ENCODE peak calls at places on chromosomes 6 and 20, in six cellular contexts. Y, G, P, D, M and I are unnamed samples.

GRCh38 chr20:38255389-38255788 is 5.1 kb downstream of the KIAA1755 start:
- DNase-seq in Y (no peak), G (no peak), P (no peak), D (no peak), M (no peak), I (no peak)

GRCh38 chr6:22383016-22383415 is 86.2 kb upstream of the PRL start:
- DNase-seq in Y (no peak), G (no peak), P (no peak), D (no peak), M (no peak), I (no peak)

GRCh38 chr20:20457392-20458126 is 89.7 kb downstream of the INSM1 start:
- DNase-seq in Y (no peak), G (no peak), P (no peak), D (no peak), M (no peak), I (no peak)

GRCh38 chr20:32820000-32820697 is 395 bp downstream of the MAPRE1 start:
- DNase-seq in Y (no peak), G (peak; percentile 96), P (peak; percentile 72), D (peak; percentile 74), M (peak; percentile 31), I (peak; percentile 86)

GRCh38 chr6:15073344-15073789 is 172.5 kb upstream of the JARID2 start:
- DNase-seq in Y (no peak), G (no peak), P (no peak), D (no peak), M (no peak), I (no peak)

GRCh38 chr20:62378215-62378614 is 8.7 kb upstream of the RPS21 start:
- DNase-seq in Y (no peak), G (no peak), P (no peak), D (no peak), M (no peak), I (peak; percentile 83)

GRCh38 chr6:166202321-166202733 is 34.7 kb upstream of the TBXT start:
- DNase-seq in Y (peak; percentile 33), G (no peak), P (no peak), D (no peak), M (no peak), I (no peak)

GRCh38 chr6:17349437-17349836 is 44.0 kb upstream of the CAP2 start:
- DNase-seq in Y (no peak), G (no peak), P (peak; percentile 10), D (no peak), M (no peak), I (no peak)

GRCh38 chr20:58495623-58496428 is 19.4 kb downstream of the APCDD1L start:
- DNase-seq in Y (no peak), G (no peak), P (no peak), D (no peak), M (no peak), I (no peak)

GRCh38 chr20:7637184-7637583 is 303.1 kb downstream of the HAO1 start:
- DNase-seq in Y (no peak), G (no peak), P (no peak), D (no peak), M (no peak), I (no peak)

GRCh38 chr20:51661609-51662178 is 106.5 kb downstream of the ATP9A start:
- DNase-seq in Y (no peak), G (peak; percentile 47), P (peak; percentile 95), D (no peak), M (no peak), I (peak; percentile 87)

GRCh38 chr6:11969092-11969491 is 43.0 kb upstream of the HIVEP1 start:
- DNase-seq in Y (no peak), G (no peak), P (no peak), D (no peak), M (no peak), I (no peak)

GRCh38 chr6:32825966-32826365 is 9.2 kb upstream of the HLA-DOB start:
- DNase-seq in Y (no peak), G (no peak), P (peak; percentile 55), D (no peak), M (no peak), I (peak; percentile 19)

GRCh38 chr6:114649298-114649697 is 306.5 kb upstream of the HS3ST5 start:
- DNase-seq in Y (no peak), G (peak; percentile 8), P (no peak), D (no peak), M (no peak), I (no peak)

GRCh38 chr6:44229376-44230033 is 6.1 kb downstream of the SLC29A1 start:
- DNase-seq in Y (no peak), G (no peak), P (no peak), D (no peak), M (no peak), I (no peak)
- H3K4me1 ChIP-seq in Y (peaks cover 3% of the 10 kb centered on the region), G (peaks cover 36% of the 10 kb centered on the region), P (peaks cover 53% of the 10 kb centered on the region), D (peaks cover 11% of the 10 kb centered on the region), M (peaks cover 54% of the 10 kb centered on the region), I (peaks cover 31% of the 10 kb centered on the region)

DNA sequence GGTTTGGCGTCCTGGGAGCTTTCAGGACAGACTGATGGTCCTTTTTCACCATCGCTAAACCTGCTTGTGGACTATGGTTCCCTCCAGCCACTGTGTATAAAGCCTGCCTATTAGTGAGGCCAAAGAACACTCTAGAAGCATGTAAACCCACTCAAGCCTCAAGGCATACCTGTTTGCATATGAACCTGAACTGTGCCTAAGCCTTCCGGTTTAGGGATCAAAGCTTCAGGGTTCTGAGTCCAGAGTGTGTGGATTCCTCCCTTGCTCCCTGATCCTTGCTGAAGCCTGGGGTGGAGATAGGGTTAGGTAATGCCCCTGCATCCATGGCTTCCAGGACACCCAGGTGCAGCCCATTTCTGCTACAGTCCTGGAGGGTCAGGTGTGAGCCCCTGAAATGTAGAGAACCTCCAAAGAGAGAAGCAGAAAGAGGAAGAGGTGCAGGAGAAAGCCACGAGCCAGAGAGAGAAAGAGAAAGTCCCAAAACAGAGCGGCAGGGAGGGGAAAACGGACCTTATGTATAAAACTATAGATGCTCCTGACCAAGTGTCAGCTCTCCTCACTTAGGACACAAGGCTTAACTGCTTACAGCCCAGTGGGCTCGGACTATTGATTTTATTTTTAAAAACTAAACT is 93.3 kb downstream of the SCML4 start:
- DNase-seq in Y (no peak), G (no peak), P (peak; percentile 55), D (no peak), M (no peak), I (peak; percentile 42)
- H3K4me1 ChIP-seq in Y (peaks cover 15% of the 10 kb centered on the region), G (peaks cover 5% of the 10 kb centered on the region), P (peaks cover 30% of the 10 kb centered on the region), D (peaks cover 3% of the 10 kb centered on the region), M (no peaks in the 10 kb centered on the region), I (peaks cover 23% of the 10 kb centered on the region)

GRCh38 chr20:33995053-33995816 is 1.5 kb downstream of the RALY start:
- DNase-seq in Y (no peak), G (peak; percentile 21), P (no peak), D (no peak), M (no peak), I (no peak)
- H3K4me1 ChIP-seq in Y (peaks cover 56% of the 10 kb centered on the region), G (peaks cover 23% of the 10 kb centered on the region), P (peaks cover 73% of the 10 kb centered on the region), D (peaks cover 23% of the 10 kb centered on the region), M (peaks cover 79% of the 10 kb centered on the region), I (peaks cover 17% of the 10 kb centered on the region)

DNA sequence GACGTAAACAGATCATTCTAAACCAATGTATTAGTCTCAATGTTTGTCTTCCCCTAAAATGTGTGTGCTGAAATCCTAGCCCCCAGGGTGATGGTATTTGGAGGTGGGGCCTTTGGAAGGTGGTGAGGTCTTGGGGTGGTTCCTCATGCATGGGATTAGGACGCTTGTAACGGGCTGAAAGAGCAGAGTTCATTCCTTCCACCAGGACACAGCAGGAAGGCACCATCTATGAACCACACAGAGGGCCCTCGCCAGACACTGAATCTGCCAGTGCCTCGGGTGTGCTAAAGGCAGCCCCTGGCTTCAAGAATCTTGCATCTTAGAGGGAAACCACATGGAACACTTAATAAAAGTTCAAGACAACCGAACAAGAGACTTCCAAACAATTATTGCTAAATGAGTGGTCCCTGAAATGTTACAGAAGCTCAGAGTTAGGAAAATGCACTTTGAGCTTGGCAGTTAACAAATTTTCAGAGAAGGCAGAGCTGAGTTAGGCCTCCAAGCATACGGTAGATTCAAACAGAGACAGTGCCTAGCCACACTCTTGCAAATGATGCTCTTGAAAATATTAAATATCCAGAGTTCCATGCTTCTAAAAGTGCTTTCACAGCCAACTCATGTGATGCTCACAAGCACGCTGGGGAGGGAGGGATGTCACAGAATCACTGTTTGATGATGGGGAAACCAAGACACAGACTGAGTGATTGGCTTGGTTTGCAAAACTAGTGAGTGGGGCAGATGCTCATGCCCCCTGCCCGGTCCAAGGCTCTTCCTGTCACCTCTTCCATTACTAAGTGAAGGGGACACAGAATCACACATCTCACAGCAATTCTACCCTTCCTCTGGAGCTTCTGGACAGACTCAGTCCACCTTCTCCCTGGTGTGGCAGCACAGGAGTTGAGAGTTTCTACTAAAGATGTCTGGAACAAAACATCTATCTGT is 27.4 kb downstream of the TBC1D7 start:
- DNase-seq in Y (no peak), G (no peak), P (peak; percentile 34), D (no peak), M (no peak), I (no peak)
- H3K4me1 ChIP-seq in Y (peaks cover 21% of the 10 kb centered on the region), G (no peaks in the 10 kb centered on the region), P (peaks cover 45% of the 10 kb centered on the region), D (no peaks in the 10 kb centered on the region), M (peaks cover 35% of the 10 kb centered on the region), I (no peaks in the 10 kb centered on the region)